ENCODE peak calls at places on chromosomes 5 and 9, in six cellular contexts. O is IMR-90, J is H1, N is A549, V is SK-N-SH, M is HepG2. D is an unnamed sample.

GRCh38 chr5:136058031-136058971 is 29.5 kb downstream of the TGFBI start:
- DNase-seq in M (peak; percentile 99), N (peak; percentile 70), J (peak; percentile 55), O (peak; percentile 100), V (no peak), D (peak; percentile 33)

GRCh38 chr9:112137066-112137465 is 38.0 kb downstream of the SUSD1 start:
- DNase-seq in V (no peak), N (no peak), O (no peak), J (no peak), M (no peak), D (no peak)

GRCh38 chr5:65480306-65480865 is 1.3 kb downstream of the ADAMTS6 start:
- DNase-seq in M (peak; percentile 73), V (peak; percentile 34), J (no peak), N (no peak), O (peak; percentile 93), D (no peak)

GRCh38 chr9:14565352-14565956 is 127.8 kb downstream of the ZDHHC21 start:
- DNase-seq in M (no peak), O (no peak), N (no peak), J (no peak), V (no peak), D (no peak)

GRCh38 chr5:128826290-128826689 is 139.0 kb upstream of the SLC27A6 start:
- DNase-seq in O (no peak), M (no peak), V (no peak), J (no peak), N (no peak), D (no peak)

GRCh38 chr5:65880673-65881072 is 45.7 kb upstream of the ERBIN start:
- DNase-seq in N (no peak), O (no peak), M (no peak), V (no peak), J (no peak), D (no peak)

GRCh38 chr9:37988602-37989001 is 80.4 kb downstream of the SHB start:
- DNase-seq in V (no peak), O (no peak), M (no peak), N (no peak), J (no peak), D (no peak)

GRCh38 chr5:52015760-52016159 is 632.5 kb downstream of the ISL1 start:
- DNase-seq in N (no peak), J (no peak), V (no peak), O (no peak), M (peak; percentile 27), D (no peak)

GRCh38 chr5:80255425-80255751 is 460 bp downstream of the SERINC5 start:
- DNase-seq in N (peak; percentile 72), V (no peak), O (peak; percentile 50), J (no peak), M (no peak), D (peak; percentile 54)

GRCh38 chr9:119365291-119366027 is 3.8 kb downstream of the BRINP1 start:
- DNase-seq in J (peak; percentile 79), V (peak; percentile 69), N (peak; percentile 13), O (no peak), M (peak; percentile 6), D (peak; percentile 82)

GRCh38 chr9:114779352-114779845 is 26.4 kb downstream of the TNFSF15 start:
- DNase-seq in O (no peak), N (peak; percentile 56), J (no peak), M (no peak), V (no peak), D (no peak)

GRCh38 chr9:4548796-4549725 is 58.8 kb downstream of the SLC1A1 start:
- DNase-seq in M (peak; percentile 10), V (peak; percentile 16), N (peak; percentile 23), J (peak; percentile 82), O (no peak), D (peak; percentile 78)

GRCh38 chr9:95920024-95920423 is 44.5 kb downstream of the ERCC6L2 start:
- DNase-seq in M (no peak), O (no peak), N (no peak), V (no peak), J (no peak), D (no peak)

GRCh38 chr9:3080951-3081350 is 237.1 kb upstream of the PUM3 start:
- DNase-seq in N (no peak), O (peak; percentile 11), J (no peak), V (no peak), M (no peak), D (no peak)

GRCh38 chr5:34562791-34563190 is 93.3 kb upstream of the RAI14 start:
- DNase-seq in J (no peak), O (no peak), M (no peak), N (no peak), V (no peak), D (no peak)

GRCh38 chr5:103774736-103775135 is 212.1 kb upstream of the NUDT12 start:
- DNase-seq in M (no peak), N (no peak), J (no peak), V (no peak), O (peak; percentile 5), D (no peak)

GRCh38 chr9:33794560-33794959 is 801 bp upstream of the PRSS3 start:
- DNase-seq in N (no peak), O (no peak), M (no peak), V (no peak), J (no peak), D (no peak)

GRCh38 chr5:137836997-137837396 is 30.7 kb upstream of the MYOT start:
- DNase-seq in N (no peak), J (no peak), V (no peak), O (peak; percentile 1), M (no peak), D (no peak)

GRCh38 chr5:91956738-91957137 is 573.6 kb upstream of the ARRDC3 start:
- DNase-seq in J (no peak), N (no peak), M (no peak), V (no peak), O (no peak), D (no peak)

GRCh38 chr5:78923622-78923970 is 61.5 kb downstream of the ARSB start:
- DNase-seq in N (no peak), V (no peak), J (no peak), M (no peak), O (no peak), D (no peak)

GRCh38 chr9:89978185-89978584 is 373.4 kb downstream of the GADD45G start:
- DNase-seq in N (peak; percentile 21), V (no peak), J (no peak), O (peak; percentile 21), M (no peak), D (no peak)

GRCh38 chr5:151251001-151251551 is 1.9 kb upstream of the GM2A start:
- DNase-seq in N (no peak), J (no peak), O (no peak), M (peak; percentile 93), V (no peak), D (no peak)

GRCh38 chr5:168315991-168316578 is 24.6 kb downstream of the WWC1 start:
- DNase-seq in M (peak; percentile 86), V (no peak), N (no peak), J (no peak), O (no peak), D (no peak)

GRCh38 chr9:108356806-108357205 is 499.0 kb downstream of the ACTL7B start:
- DNase-seq in N (no peak), O (no peak), M (no peak), V (no peak), J (no peak), D (no peak)

GRCh38 chr9:108363321-108363720 is 492.5 kb downstream of the ACTL7B start:
- DNase-seq in J (no peak), V (no peak), O (no peak), M (no peak), N (no peak), D (no peak)

DNA sequence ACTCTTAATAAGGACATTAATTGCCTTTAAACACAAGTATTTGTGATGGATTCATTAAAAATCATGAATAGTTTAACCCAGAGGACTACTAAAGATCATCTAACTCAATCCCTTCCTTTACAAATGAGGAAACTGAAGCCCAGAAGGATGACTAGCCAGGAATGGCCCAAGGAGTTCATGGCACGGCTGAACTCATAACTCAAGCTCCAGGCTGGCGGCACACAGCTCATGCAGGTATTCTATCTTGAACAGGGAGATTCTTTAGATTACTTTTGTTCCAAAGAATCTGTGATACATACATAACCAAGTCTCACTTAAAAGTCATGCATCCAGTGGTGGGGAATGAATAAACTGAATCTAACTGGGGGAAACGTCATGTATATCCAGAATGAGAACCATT is 495.5 kb downstream of the ACTL7B start:
- DNase-seq in N (no peak), V (no peak), M (no peak), J (no peak), O (no peak), D (no peak)
- TF ChIP-seq USF2 in N (no peak), V (no peak), M (no peak), J (no peak), O (no peak), D (no peak)

GRCh38 chr5:125829349-125829748 is 593.9 kb upstream of the GRAMD2B start:
- DNase-seq in N (no peak), M (no peak), O (no peak), J (no peak), V (no peak), D (no peak)
- TF ChIP-seq USF2 in N (no peak), M (no peak), O (no peak), J (no peak), V (no peak), D (no peak)

GRCh38 chr5:154365823-154366222 is 80.0 kb upstream of the SAP30L start:
- DNase-seq in J (no peak), M (peak; percentile 32), O (peak; percentile 58), V (no peak), N (no peak), D (no peak)
- TF ChIP-seq USF2 in J (no peak), M (no peak), O (no peak), V (no peak), N (no peak), D (no peak)

GRCh38 chr5:873328-873727 is 19.3 kb downstream of the BRD9 start:
- DNase-seq in N (no peak), M (no peak), J (no peak), O (no peak), V (no peak), D (no peak)

GRCh38 chr5:876398-877365 is 15.9 kb downstream of the BRD9 start:
- DNase-seq in M (no peak), V (no peak), N (no peak), J (no peak), O (no peak), D (no peak)

GRCh38 chr5:878125-878524 is 14.5 kb downstream of the BRD9 start:
- DNase-seq in M (no peak), N (no peak), O (no peak), V (peak; percentile 23), J (no peak), D (no peak)

GRCh38 chr5:872301-872700 is 20.3 kb downstream of the BRD9 start:
- DNase-seq in M (no peak), V (no peak), J (no peak), O (no peak), N (no peak), D (no peak)

GRCh38 chr5:875931-876330 is 16.7 kb downstream of the BRD9 start:
- DNase-seq in O (no peak), J (no peak), M (no peak), N (no peak), V (no peak), D (no peak)
- TF ChIP-seq USF2 in O (no peak), J (no peak), M (no peak), N (no peak), V (no peak), D (no peak)